ENCODE peak calls at places on chromosomes 3 and 15, in eight cellular contexts. J, D, O, F, B, Z, S and Y are unnamed samples. For H3K27me3, the result is how much of the 10 kb centered on the place peaks cover.

GRCh38 chr3:195809291-195809785 is 2.4 kb downstream of the MUC4 start:
- DNase-seq in F (no peak), S (no peak), O (no peak), J (no peak), Z (no peak), B (no peak), D (no peak), Y (no peak)

GRCh38 chr15:76100361-76100760 is 40.6 kb downstream of the TMEM266 start:
- DNase-seq in O (no peak), J (no peak), S (no peak), D (no peak), Z (no peak), F (no peak), B (no peak), Y (no peak)

GRCh38 chr3:187968883-187969580 is 184.9 kb upstream of the LPP start:
- DNase-seq in O (no peak), B (no peak), Z (no peak), S (peak), D (no peak), J (peak), F (no peak), Y (no peak)

GRCh38 chr3:101377796-101378195 is 57.4 kb upstream of the IMPG2 start:
- DNase-seq in Z (no peak), F (no peak), S (peak), D (no peak), B (no peak), O (no peak), J (no peak), Y (no peak)

GRCh38 chr15:69713726-69714559 is 261.3 kb downstream of the RPLP1 start:
- DNase-seq in S (no peak), Z (no peak), F (no peak), D (no peak), J (no peak), O (no peak), B (no peak), Y (peak)

GRCh38 chr3:118863731-118864322 is 170.8 kb downstream of the IGSF11 start:
- DNase-seq in S (no peak), O (no peak), F (peak), J (no peak), Z (peak), B (no peak), D (no peak), Y (no peak)

GRCh38 chr3:136070334-136070733 is 104.8 kb downstream of the PPP2R3A start:
- DNase-seq in S (peak), F (no peak), O (peak), Z (peak), B (no peak), J (no peak), D (no peak), Y (no peak)

GRCh38 chr3:111859974-111860859 is 1.2 kb downstream of the PHLDB2 start:
- DNase-seq in B (peak), S (peak), Z (peak), D (peak), F (peak), J (peak), O (peak), Y (peak)

GRCh38 chr15:78130466-78131294 is 565 bp downstream of the CIB2 start:
- DNase-seq in J (no peak), S (no peak), F (no peak), Z (no peak), D (peak), O (no peak), B (no peak), Y (no peak)

GRCh38 chr3:70120360-70120966 is 120.9 kb downstream of the SAMMSON start:
- DNase-seq in D (peak), J (no peak), F (peak), Z (peak), B (peak), S (peak), O (peak), Y (peak)

GRCh38 chr3:69425249-69425648 is 39.4 kb upstream of the FRMD4B start:
- DNase-seq in O (no peak), S (peak), B (no peak), D (no peak), Z (peak), F (peak), J (no peak), Y (no peak)

GRCh38 chr15:71275098-71275497 is 159.8 kb downstream of the THSD4 start:
- DNase-seq in D (no peak), Z (peak), J (no peak), O (peak), B (no peak), F (no peak), S (peak), Y (no peak)

GRCh38 chr3:63387568-63387967 is 109.5 kb downstream of the SYNPR start:
- DNase-seq in B (no peak), S (peak), F (no peak), D (no peak), O (no peak), Z (no peak), J (no peak), Y (no peak)

GRCh38 chr15:70466895-70467529 is 296.3 kb downstream of the UACA start:
- DNase-seq in D (no peak), O (peak), J (no peak), Z (peak), B (peak), S (peak), F (peak), Y (peak)

GRCh38 chr15:40844543-40844981 is 714 bp downstream of the SPINT1 start:
- DNase-seq in F (no peak), O (no peak), S (no peak), Z (no peak), D (peak), B (no peak), J (no peak), Y (peak)

GRCh38 chr3:140469491-140469890 is 208.4 kb upstream of the TRIM42 start:
- DNase-seq in Z (peak), S (no peak), F (no peak), B (no peak), D (no peak), J (no peak), O (no peak), Y (no peak)

GRCh38 chr3:154779571-154779970 is 300.5 kb upstream of the MME start:
- DNase-seq in D (no peak), J (no peak), B (no peak), F (no peak), Z (peak), O (no peak), S (peak), Y (no peak)

GRCh38 chr15:69893863-69894262 is 203.9 kb downstream of the TLE3 start:
- DNase-seq in D (peak), J (no peak), Z (peak), B (peak), O (peak), S (peak), F (peak), Y (no peak)

GRCh38 chr3:169668081-169668956 is 4.8 kb upstream of the MECOM start:
- DNase-seq in J (no peak), F (peak), O (no peak), S (peak), B (no peak), D (peak), Z (peak), Y (peak)

GRCh38 chr3:45978348-45978747 is 17.3 kb downstream of the FYCO1 start:
- DNase-seq in J (peak), D (no peak), B (no peak), O (no peak), S (no peak), Z (no peak), F (no peak), Y (no peak)

GRCh38 chr3:129592362-129593150 is 13.9 kb downstream of the PLXND1 start:
- DNase-seq in B (peak), F (no peak), J (peak), Z (no peak), S (peak), O (no peak), D (peak), Y (no peak)

GRCh38 chr3:41808152-41808551 is 153.8 kb downstream of the ULK4 start:
- DNase-seq in F (no peak), D (no peak), Z (no peak), B (no peak), J (no peak), O (peak), S (peak), Y (no peak)

GRCh38 chr15:39665629-39666245 is 84.9 kb downstream of the THBS1 start:
- DNase-seq in B (no peak), D (no peak), F (no peak), S (no peak), Z (no peak), O (no peak), J (no peak), Y (no peak)

GRCh38 chr15:63818191-63818590 is 15.6 kb downstream of the HERC1 start:
- DNase-seq in D (no peak), F (no peak), J (no peak), S (peak), Z (no peak), O (no peak), B (no peak), Y (no peak)

GRCh38 chr3:126895178-126896066 is 87.5 kb upstream of the PLXNA1 start:
- DNase-seq in B (peak), J (no peak), Z (no peak), O (no peak), F (peak), D (no peak), S (peak), Y (no peak)

GRCh38 chr3:197364410-197365071 is 66.1 kb upstream of the DLG1 start:
- DNase-seq in B (no peak), J (no peak), S (peak), D (no peak), O (no peak), F (no peak), Z (peak), Y (no peak)

GRCh38 chr3:193826126-193826795 is 233.3 kb downstream of the OPA1 start:
- DNase-seq in J (peak), F (no peak), Z (peak), O (peak), S (peak), B (no peak), D (peak), Y (no peak)

GRCh38 chr3:50195501-50196252 is 4.3 kb downstream of the GNAT1 start:
- DNase-seq in S (no peak), O (no peak), Z (no peak), B (no peak), F (no peak), D (no peak), J (no peak), Y (no peak)

GRCh38 chr3:50193746-50194127 is 2.3 kb downstream of the GNAT1 start:
- DNase-seq in S (no peak), J (no peak), Z (no peak), F (no peak), B (no peak), O (no peak), D (no peak), Y (no peak)

GRCh38 chr3:50193286-50193685 is 1.9 kb downstream of the GNAT1 start:
- DNase-seq in J (no peak), O (no peak), Z (no peak), S (no peak), D (no peak), F (no peak), B (no peak), Y (no peak)

GRCh38 chr3:50194903-50195500 is 3.6 kb downstream of the GNAT1 start:
- DNase-seq in B (no peak), S (no peak), O (no peak), J (no peak), Z (no peak), D (no peak), F (no peak), Y (no peak)

GRCh38 chr3:50194128-50194902 is 2.9 kb downstream of the GNAT1 start:
- DNase-seq in O (peak), F (peak), B (no peak), J (peak), S (peak), Z (peak), D (peak), Y (peak)
- H3K4me3 ChIP-seq in O (no peak), F (no peak), B (no peak), J (peak), S (no peak), Z (no peak), D (peak), Y (no peak)

GRCh38 chr3:166296179-166296783 is 459.1 kb upstream of the BCHE start:
- DNase-seq in S (no peak), J (no peak), O (no peak), B (no peak), F (no peak), Z (no peak), D (no peak), Y (no peak)

GRCh38 chr3:166291510-166291909 is 454.3 kb upstream of the BCHE start:
- DNase-seq in B (no peak), F (no peak), O (no peak), S (no peak), D (no peak), J (no peak), Z (no peak), Y (no peak)
- H3K27me3 ChIP-seq in B (under half), F (under half), O (under half), S (under half), D (under half), J (under half), Z (under half), Y (under half)

GRCh38 chr3:184585545-184585944 is 24.0 kb downstream of the EPHB3 start:
- DNase-seq in O (no peak), B (no peak), J (no peak), S (no peak), D (no peak), Z (no peak), F (no peak), Y (no peak)

GRCh38 chr3:184582998-184583344 is 21.4 kb downstream of the EPHB3 start:
- DNase-seq in D (peak), Z (no peak), F (no peak), S (no peak), J (no peak), O (no peak), B (no peak), Y (no peak)

GRCh38 chr3:184582583-184582982 is 21.0 kb downstream of the EPHB3 start:
- DNase-seq in D (peak), Z (no peak), O (peak), F (no peak), B (peak), J (no peak), S (peak), Y (no peak)

GRCh38 chr3:184583345-184584000 is 21.9 kb downstream of the EPHB3 start:
- DNase-seq in D (peak), Z (no peak), J (no peak), B (no peak), S (no peak), O (peak), F (no peak), Y (no peak)

GRCh38 chr3:184584001-184584891 is 22.7 kb downstream of the EPHB3 start:
- DNase-seq in S (no peak), F (peak), D (peak), B (no peak), Z (no peak), J (no peak), O (peak), Y (no peak)
- H3K4me3 ChIP-seq in S (peak), F (peak), D (peak), B (peak), Z (no peak), J (peak), O (peak), Y (no peak)

GRCh38 chr15:57592426-57592825 is 722 bp downstream of the MYZAP start:
- DNase-seq in O (no peak), S (no peak), Z (no peak), D (no peak), J (no peak), F (no peak), B (no peak), Y (no peak)
- H3K27me3 ChIP-seq in O (under half), S (under half), Z (under half), D (under half), J (under half), F (under half), B (under half), Y (under half)

DNA sequence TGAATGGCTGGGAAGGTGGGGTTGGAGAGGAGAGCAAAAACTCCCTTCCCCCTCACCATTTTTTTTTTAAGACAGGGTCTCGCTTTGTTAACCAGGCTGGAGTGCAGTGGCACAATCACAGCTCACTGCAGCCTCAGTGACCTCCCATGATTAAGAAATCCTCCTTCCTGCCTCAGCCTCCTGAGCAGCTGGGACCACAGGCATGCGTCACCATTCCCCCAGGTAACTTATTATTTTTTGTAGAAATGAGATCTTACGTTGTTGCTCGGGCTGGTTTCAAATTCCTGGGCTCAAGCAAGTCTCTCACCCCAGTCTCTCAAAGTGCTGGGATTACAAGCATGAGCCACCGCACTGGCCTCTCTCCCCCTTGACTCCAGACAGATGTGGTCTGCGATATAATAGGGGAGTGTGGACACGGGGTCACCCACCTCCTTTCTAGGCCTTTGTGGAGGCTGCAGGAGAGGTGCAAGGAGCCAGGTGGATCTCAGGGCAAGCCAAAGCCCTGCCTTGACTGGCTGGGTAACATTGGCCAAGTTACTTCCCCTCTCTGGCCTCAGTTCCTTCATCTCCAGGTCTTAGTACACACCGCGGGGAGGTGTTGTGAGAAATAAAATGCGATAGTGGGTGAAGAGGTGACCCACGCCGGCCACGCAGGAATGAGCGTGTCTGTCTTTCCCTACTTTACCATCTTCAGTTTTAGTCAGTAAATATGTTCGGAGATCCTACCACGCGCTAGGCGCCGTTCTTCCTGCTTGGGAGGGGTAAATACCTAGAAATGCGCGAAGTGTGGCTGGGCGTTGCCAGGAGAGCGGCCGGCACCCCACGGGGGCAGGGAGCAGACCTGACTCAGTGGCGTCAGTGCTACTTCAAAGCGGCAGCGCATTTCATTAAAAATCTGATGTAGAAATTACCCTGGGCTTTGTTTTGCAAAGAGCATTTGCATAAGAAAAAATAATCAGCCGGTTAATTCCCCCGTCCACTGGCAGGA is 20.2 kb upstream of the CORO2B start:
- DNase-seq in D (no peak), B (no peak), O (no peak), Z (no peak), S (no peak), J (no peak), F (no peak), Y (no peak)
- H3K4me3 ChIP-seq in D (peak), B (peak), O (no peak), Z (no peak), S (no peak), J (peak), F (no peak), Y (no peak)

GRCh38 chr3:32819086-32819450 is 1.3 kb downstream of the TRIM71 start:
- DNase-seq in S (no peak), J (no peak), B (no peak), O (no peak), D (no peak), Z (no peak), F (no peak), Y (no peak)

GRCh38 chr3:32817195-32817560 is 619 bp upstream of the TRIM71 start:
- DNase-seq in Z (no peak), J (no peak), B (no peak), D (no peak), F (no peak), O (no peak), S (no peak), Y (peak)

GRCh38 chr3:32818431-32819085 is 761 bp downstream of the TRIM71 start:
- DNase-seq in O (no peak), Z (no peak), F (no peak), B (no peak), S (no peak), J (no peak), D (no peak), Y (peak)

GRCh38 chr3:32816439-32817194 is 1.2 kb upstream of the TRIM71 start:
- DNase-seq in D (no peak), J (no peak), O (peak), F (peak), B (no peak), S (peak), Z (peak), Y (peak)

DNA sequence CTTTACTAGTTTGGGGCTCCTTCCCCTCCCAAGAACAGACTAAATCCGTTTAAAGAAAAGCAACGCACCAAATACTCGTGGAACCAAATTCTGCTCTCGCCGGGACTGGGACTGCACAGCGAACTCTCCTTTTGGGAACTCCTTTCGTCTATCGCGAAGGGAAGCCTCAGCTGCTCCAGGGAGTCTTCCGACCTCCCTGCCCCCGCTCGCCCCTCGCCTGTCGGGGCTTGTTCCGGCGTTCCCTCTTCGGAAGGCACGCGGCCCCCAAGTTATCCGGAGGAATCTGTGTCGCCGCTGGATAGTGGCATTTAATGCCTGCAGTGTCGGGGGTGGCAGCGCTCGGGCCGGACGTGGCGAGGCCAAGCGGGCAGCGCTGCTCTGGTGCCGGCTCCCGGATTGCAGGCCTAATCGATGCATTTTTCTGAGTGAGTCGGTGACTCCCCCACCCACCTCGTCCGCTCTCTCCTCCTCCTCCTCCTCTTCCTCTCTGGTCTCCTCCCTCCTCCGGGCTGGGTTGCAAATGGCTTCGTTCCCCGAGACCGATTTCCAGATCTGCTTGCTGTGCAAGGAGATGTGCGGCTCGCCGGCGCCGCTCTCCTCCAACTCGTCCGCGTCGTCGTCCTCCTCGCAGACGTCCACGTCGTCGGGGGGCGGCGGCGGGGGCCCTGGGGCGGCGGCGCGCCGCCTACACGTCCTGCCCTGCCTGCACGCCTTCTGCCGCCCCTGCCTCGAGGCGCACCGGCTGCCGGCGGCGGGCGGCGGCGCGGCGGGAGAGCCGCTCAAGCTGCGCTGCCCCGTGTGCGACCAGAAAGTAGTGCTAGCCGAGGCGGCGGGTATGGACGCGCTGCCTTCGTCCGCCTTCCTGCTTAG is at the start of gene TRIM71:
- DNase-seq in Z (peak), F (no peak), B (no peak), O (no peak), S (no peak), J (no peak), D (no peak), Y (peak)
- H3K27me3 ChIP-seq in Z (under half), F (under half), B (half or more), O (half or more), S (under half), J (under half), D (half or more), Y (under half)